ENCODE peak calls at places on chromosomes 4 and X, in six cellular contexts. J is activated CD4-positive, alpha-beta T cell treated with anti-CD3 and anti-CD28 coated beads, Interleukin-2, amount 10 ng/mL, durations not matched to agents 24 days and 14 days; Y is stimulated activated CD4-positive, alpha-beta T cell treated with anti-CD3 and anti-CD28 coated beads, Interleukin-15, amount 100 ng/mL, for 1 hour; P is pulmonary artery endothelial cell; C is central memory CD4-positive, alpha-beta T cell; I is choroid plexus epithelial cell. S is an unnamed sample.

GRCh38 chr4:24475756-24476155 is 108.6 kb downstream of the DHX15 start:
- DNase-seq in J (no peak), Y (no peak), P (no peak), C (no peak), I (no peak), S (no peak)

GRCh38 chr4:125368161-125368560 is 53.4 kb downstream of the FAT4 start:
- DNase-seq in J (no peak), Y (no peak), P (no peak), C (no peak), I (peak), S (no peak)

GRCh38 chr4:159197260-159197884 is 94.5 kb downstream of the RAPGEF2 start:
- DNase-seq in J (no peak), Y (no peak), P (no peak), C (no peak), I (no peak), S (no peak)

GRCh38 chr4:17027495-17027894 is 129.1 kb upstream of the LDB2 start:
- DNase-seq in J (no peak), Y (no peak), P (peak), C (no peak), I (peak), S (no peak)

GRCh38 chr4:21790437-21791029 is 158.0 kb downstream of the KCNIP4 start:
- DNase-seq in J (no peak), Y (no peak), P (no peak), C (no peak), I (peak), S (peak)

GRCh38 chr4:176400816-176401461 is 81.2 kb downstream of the SPCS3 start:
- DNase-seq in J (no peak), Y (no peak), P (no peak), C (no peak), I (peak), S (no peak)

GRCh38 chr4:53161475-53162423 is 204.1 kb downstream of the SCFD2 start:
- DNase-seq in J (no peak), Y (no peak), P (no peak), C (no peak), I (peak), S (no peak)

GRCh38 chr4:73442275-73442674 is 6.3 kb downstream of the AFP start:
- DNase-seq in J (no peak), Y (no peak), P (no peak), C (no peak), I (no peak), S (no peak)

GRCh38 chr4:56743550-56743949 is 62.5 kb upstream of the HOPX start:
- DNase-seq in J (no peak), Y (no peak), P (no peak), C (no peak), I (no peak), S (no peak)

GRCh38 chr4:165343353-165344191 is 16.1 kb downstream of the MSMO1 start:
- DNase-seq in J (peak), Y (no peak), P (no peak), C (no peak), I (no peak), S (peak)

GRCh38 chrX:150482537-150483217 is 85.7 kb upstream of the MTM1 start:
- DNase-seq in J (peak), Y (peak), P (no peak), C (no peak), I (peak), S (no peak)

GRCh38 chrX:48683411-48683982 is at the start of gene WAS:
- DNase-seq in J (peak), Y (no peak), P (no peak), C (peak), I (no peak), S (no peak)

GRCh38 chrX:102624105-102624504 is 24.8 kb downstream of the ARMCX5 start:
- DNase-seq in J (no peak), Y (no peak), P (no peak), C (no peak), I (peak), S (no peak)

GRCh38 chr4:16659120-16659519 is 239.3 kb downstream of the LDB2 start:
- DNase-seq in J (no peak), Y (no peak), P (no peak), C (no peak), I (no peak), S (no peak)

GRCh38 chr4:127071443-127071842 is 561.3 kb upstream of the INTU start:
- DNase-seq in J (no peak), Y (no peak), P (no peak), C (no peak), I (no peak), S (no peak)

GRCh38 chr4:99091174-99091573 is 2.6 kb upstream of the ADH5 start:
- DNase-seq in J (no peak), Y (no peak), P (no peak), C (no peak), I (no peak), S (no peak)

GRCh38 chrX:10156199-10157031 is at the start of gene CLCN4:
- DNase-seq in J (no peak), Y (no peak), P (no peak), C (no peak), I (peak), S (peak)

GRCh38 chr4:174539571-174539970 is 17.3 kb upstream of the HPGD start:
- DNase-seq in J (no peak), Y (no peak), P (no peak), C (no peak), I (no peak), S (no peak)

GRCh38 chr4:38364383-38364963 is 299.5 kb upstream of the KLF3 start:
- DNase-seq in J (no peak), Y (no peak), P (no peak), C (no peak), I (no peak), S (no peak)